ENCODE peak calls at places on chromosomes 12 and 14, in nine cellular contexts. N is ovary, G is heart left ventricle, H is IMR-90, Q is right lobe of liver, I is suprapubic skin, U is stomach, B is breast epithelium, J is tibial nerve. Z is an unnamed sample.

GRCh38 chr12:118103601-118104382 is at the start of gene VSIG10:
- DNase-seq in H (peak; percentile 53), I (peak; percentile 85), J (peak; percentile 27), N (peak; percentile 64), G (peak; percentile 82), Q (peak; percentile 90), B (peak; percentile 20), U (peak; percentile 86), Z (peak; percentile 93)

GRCh38 chr14:64109821-64110554 is 184.2 kb downstream of the ESR2 start:
- DNase-seq in B (no peak), H (peak; percentile 49), I (no peak), N (no peak), U (no peak), Q (no peak), J (no peak), G (no peak), Z (no peak)

GRCh38 chr12:122138181-122138580 is 35.8 kb downstream of the IL31 start:
- DNase-seq in H (no peak), G (no peak), B (no peak), U (no peak), N (no peak), I (no peak), Q (no peak), J (no peak), Z (no peak)

GRCh38 chr12:83818888-83819287 is 1093.7 kb downstream of the SLC6A15 start:
- DNase-seq in I (no peak), U (no peak), Q (no peak), G (peak; percentile 18), H (peak; percentile 31), J (no peak), N (peak; percentile 23), B (no peak), Z (no peak)

GRCh38 chr14:49880267-49881064 is 12.4 kb upstream of the ARF6 start:
- DNase-seq in I (no peak), Q (no peak), B (no peak), H (no peak), G (no peak), U (no peak), N (no peak), J (no peak), Z (no peak)

GRCh38 chr12:990308-990648 is 745 bp upstream of the ERC1 start:
- DNase-seq in U (peak; percentile 72), H (peak; percentile 74), N (peak; percentile 75), J (peak; percentile 48), G (peak; percentile 78), Q (peak; percentile 79), I (peak; percentile 83), B (peak; percentile 50), Z (no peak)

GRCh38 chr12:88052686-88053085 is 23.5 kb upstream of the C12orf50 start:
- DNase-seq in U (no peak), Q (peak; percentile 51), J (no peak), B (no peak), I (no peak), H (peak; percentile 44), G (no peak), N (no peak), Z (no peak)

GRCh38 chr12:121465921-121466799 is 66.2 kb downstream of the RNF34 start:
- DNase-seq in I (no peak), B (no peak), N (no peak), U (peak; percentile 29), J (no peak), G (peak; percentile 53), H (no peak), Q (no peak), Z (peak; percentile 92)

GRCh38 chr12:109345428-109345827 is 2.3 kb upstream of the MYO1H start:
- DNase-seq in I (no peak), B (no peak), H (no peak), Q (no peak), N (no peak), J (no peak), U (no peak), G (no peak), Z (no peak)

GRCh38 chr12:87768884-87769283 is 260.3 kb downstream of the C12orf50 start:
- DNase-seq in G (no peak), U (no peak), B (no peak), Q (no peak), H (no peak), N (no peak), I (no peak), J (no peak), Z (no peak)

GRCh38 chr12:53709671-53710070 is 17.6 kb downstream of the CALCOCO1 start:
- DNase-seq in B (no peak), H (no peak), G (no peak), Q (no peak), I (no peak), U (no peak), J (no peak), N (no peak), Z (no peak)

GRCh38 chr12:100675432-100675831 is 101.9 kb downstream of the GAS2L3 start:
- DNase-seq in I (no peak), N (peak; percentile 23), H (peak; percentile 72), U (no peak), G (peak; percentile 52), B (no peak), J (peak; percentile 26), Q (no peak), Z (no peak)

GRCh38 chr14:98954347-98955000 is 317.5 kb downstream of the BCL11B start:
- DNase-seq in J (no peak), B (no peak), I (no peak), H (no peak), N (no peak), Q (no peak), U (no peak), G (no peak), Z (no peak)

GRCh38 chr12:109537136-109537535 is 36.2 kb downstream of the MMAB start:
- DNase-seq in I (no peak), B (no peak), U (no peak), H (no peak), Q (no peak), G (no peak), N (no peak), J (no peak), Z (no peak)

DNA sequence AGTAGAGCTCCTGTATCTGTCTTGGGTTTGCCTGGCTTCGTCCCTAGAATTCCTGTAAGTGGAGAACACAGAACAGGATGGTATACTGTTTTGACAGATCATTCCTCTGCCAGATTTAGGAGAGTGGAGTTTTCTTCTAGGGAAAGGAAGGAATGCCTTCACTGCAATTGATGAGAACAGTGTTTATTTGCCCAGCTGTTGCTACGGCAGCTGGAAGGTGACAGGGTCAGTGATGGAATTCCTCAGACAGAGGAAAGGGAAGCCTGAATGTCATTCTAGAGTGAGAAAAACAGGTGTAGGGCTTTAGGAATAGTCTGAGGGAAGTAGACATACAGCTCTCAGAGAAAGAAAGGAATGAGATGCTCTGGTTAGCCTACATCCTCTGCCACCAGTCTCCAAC is 11.7 kb downstream of the CSRNP2 start:
- DNase-seq in J (no peak), H (peak; percentile 57), B (no peak), G (no peak), Q (no peak), U (no peak), I (peak; percentile 0), N (no peak), Z (no peak)
- H3K36me3 ChIP-seq in J (peaks cover 70% of the 10 kb centered on the region), H (peaks cover 53% of the 10 kb centered on the region), B (no peaks in the 10 kb centered on the region), G (peaks cover 81% of the 10 kb centered on the region), Q (no peaks in the 10 kb centered on the region), U (peaks cover 60% of the 10 kb centered on the region), I (peaks cover 71% of the 10 kb centered on the region), N (no peaks in the 10 kb centered on the region), Z (peaks cover 17% of the 10 kb centered on the region)

DNA sequence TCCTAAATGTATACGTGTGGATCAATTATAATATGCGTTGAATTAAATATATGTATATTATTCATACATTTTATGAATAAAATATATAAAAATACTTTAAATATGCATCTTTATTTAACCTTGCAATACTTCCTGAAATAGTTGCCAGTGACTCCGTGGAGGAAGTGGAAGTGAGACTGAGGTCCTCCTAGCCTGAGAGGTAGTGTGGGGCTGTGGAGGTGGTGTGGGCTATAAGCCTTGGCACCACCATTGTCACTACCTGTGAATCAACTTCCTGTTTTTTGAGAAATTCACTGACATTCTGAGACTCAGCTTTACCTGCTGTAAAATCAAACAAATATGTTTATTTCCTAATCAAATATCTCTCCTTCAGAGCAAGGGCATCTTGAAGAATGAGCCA is 514.2 kb downstream of the VRK1 start:
- DNase-seq in G (no peak), J (no peak), Q (no peak), I (no peak), H (no peak), U (no peak), N (no peak), B (no peak), Z (no peak)
- H3K4me3 ChIP-seq in G (no peak overlapping the region), J (no peak overlapping the region), Q (no peak overlapping the region), I (no peak overlapping the region), H (no peak overlapping the region), U (no peak overlapping the region), N (no peak overlapping the region), B (no peak overlapping the region), Z (no peak overlapping the region)

GRCh38 chr12:116331876-116332275 is 54.4 kb upstream of the MED13L start:
- DNase-seq in I (no peak), U (no peak), G (no peak), N (no peak), Q (no peak), J (no peak), B (no peak), H (no peak), Z (no peak)

GRCh38 chr12:116332705-116333380 is 55.4 kb upstream of the MED13L start:
- DNase-seq in I (no peak), N (no peak), B (no peak), H (no peak), Q (no peak), U (no peak), J (no peak), G (no peak), Z (no peak)

GRCh38 chr12:116337312-116337711 is 59.8 kb upstream of the MED13L start:
- DNase-seq in G (no peak), J (no peak), U (no peak), H (no peak), N (no peak), Q (no peak), I (no peak), B (no peak), Z (no peak)

GRCh38 chr12:116336542-116337065 is 59.1 kb upstream of the MED13L start:
- DNase-seq in J (no peak), G (no peak), U (peak; percentile 31), H (peak; percentile 77), Q (no peak), B (no peak), I (peak; percentile 40), N (no peak), Z (peak; percentile 71)

GRCh38 chr12:116333402-116333801 is 55.9 kb upstream of the MED13L start:
- DNase-seq in Q (no peak), J (no peak), I (no peak), N (no peak), U (no peak), G (no peak), H (no peak), B (no peak), Z (no peak)
- TF ChIP-seq POLR2A in Q (no peak), J (no peak), I (no peak), N (no peak), U (no peak), G (no peak), H (no peak), B (no peak), Z (no peak)

DNA sequence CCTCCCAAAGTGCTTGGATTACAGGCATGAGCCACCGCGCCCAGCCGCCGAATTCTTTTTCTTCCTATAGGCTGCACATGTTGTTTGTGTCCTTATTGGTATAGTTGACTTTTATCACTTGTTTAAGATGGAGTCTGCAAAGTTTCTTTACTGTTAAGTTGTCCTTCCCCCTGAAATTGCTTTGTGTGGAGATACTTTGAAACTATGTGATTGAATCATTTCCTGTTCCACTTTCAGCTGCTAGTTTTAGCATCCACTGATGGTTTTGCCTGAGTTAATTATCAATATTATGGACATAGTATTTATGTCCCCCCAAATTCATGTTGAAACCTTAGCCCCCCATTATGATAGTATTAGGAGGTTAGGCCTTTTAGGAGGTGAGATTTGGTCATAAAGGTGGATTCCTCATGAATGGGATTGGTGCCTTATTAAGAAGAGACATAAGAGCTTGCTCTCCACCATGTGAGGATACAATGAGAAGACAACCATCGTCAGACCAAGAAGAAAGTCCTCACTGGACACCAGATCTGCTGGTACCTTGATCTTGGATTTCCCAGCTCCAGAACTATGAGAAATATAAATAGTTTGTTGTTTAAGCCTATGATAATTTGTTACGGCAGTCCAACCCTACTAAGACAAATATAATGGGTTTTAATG is 34.9 kb downstream of the PPHLN1 start:
- DNase-seq in G (no peak), U (no peak), J (no peak), I (no peak), N (no peak), B (no peak), Q (no peak), H (peak; percentile 25), Z (no peak)
- H3K36me3 ChIP-seq in G (peaks cover 5% of the 10 kb centered on the region), U (no peaks in the 10 kb centered on the region), J (peaks cover 11% of the 10 kb centered on the region), I (peaks cover 22% of the 10 kb centered on the region), N (no peaks in the 10 kb centered on the region), B (no peaks in the 10 kb centered on the region), Q (no peaks in the 10 kb centered on the region), H (peaks cover 7% of the 10 kb centered on the region), Z (peaks cover 3% of the 10 kb centered on the region)